ENCODE peak calls at places on chromosomes 11 and 22, in six cellular contexts. X, B, J, H, C and F are unnamed samples.

GRCh38 chr11:63920870-63921417 is 4.0 kb upstream of the RCOR2 start:
- DNase-seq in C (no peak), B (no peak), H (no peak), X (no peak), J (no peak), F (no peak)

GRCh38 chr11:118619444-118620205 is 12.2 kb downstream of the PHLDB1 start:
- DNase-seq in H (peak; percentile 93), C (no peak), B (peak; percentile 54), X (no peak), J (no peak), F (peak; percentile 96)

GRCh38 chr11:104467414-104467813 is 303.5 kb upstream of the PDGFD start:
- DNase-seq in C (no peak), B (no peak), X (no peak), J (no peak), H (no peak), F (no peak)

GRCh38 chr11:126419801-126420729 is 64.6 kb downstream of the ST3GAL4 start:
- DNase-seq in C (no peak), J (no peak), X (no peak), B (no peak), H (no peak), F (no peak)

GRCh38 chr11:2928605-2929510 is at the start of gene PHLDA2:
- DNase-seq in B (peak; percentile 78), C (peak; percentile 66), H (peak; percentile 48), J (no peak), X (no peak), F (no peak)

GRCh38 chr22:49972163-49973017 is 11.8 kb downstream of the PIM3 start:
- DNase-seq in X (no peak), H (no peak), B (no peak), J (peak; percentile 38), C (no peak), F (no peak)

GRCh38 chr11:1240771-1241170 is 17.9 kb downstream of the MUC5B start:
- DNase-seq in B (no peak), H (no peak), X (no peak), C (no peak), J (no peak), F (no peak)

GRCh38 chr22:22201185-22201924 is 43.2 kb upstream of the VPREB1 start:
- DNase-seq in H (peak; percentile 21), C (peak; percentile 71), J (no peak), X (no peak), B (no peak), F (no peak)

GRCh38 chr11:130897262-130898182 is 18.8 kb downstream of the SNX19 start:
- DNase-seq in C (no peak), X (no peak), B (peak; percentile 65), H (peak; percentile 96), J (peak; percentile 81), F (no peak)

GRCh38 chr11:47980093-47980906 is at the start of gene PTPRJ:
- DNase-seq in H (no peak), C (peak; percentile 74), X (peak; percentile 72), B (peak; percentile 54), J (peak; percentile 34), F (no peak)

GRCh38 chr11:2818503-2818902 is 67.1 kb downstream of the CDKN1C start:
- DNase-seq in H (no peak), B (no peak), J (no peak), X (no peak), C (no peak), F (no peak)

GRCh38 chr22:49955581-49956417 is 4.8 kb upstream of the PIM3 start:
- DNase-seq in H (no peak), B (no peak), J (no peak), C (no peak), X (no peak), F (no peak)

GRCh38 chr11:92382311-92382710 is 157.7 kb downstream of the FAT3 start:
- DNase-seq in C (no peak), B (no peak), X (no peak), J (no peak), H (no peak), F (no peak)

GRCh38 chr11:47467372-47467771 is 18.4 kb upstream of the RAPSN start:
- DNase-seq in C (no peak), J (no peak), H (no peak), B (no peak), X (no peak), F (no peak)

GRCh38 chr11:4511267-4511666 is 28.8 kb downstream of the OR52K1 start:
- DNase-seq in H (no peak), X (no peak), B (no peak), C (no peak), J (peak; percentile 25), F (no peak)

GRCh38 chr11:62431171-62431895 is 12.5 kb downstream of the SCGB1A1 start:
- DNase-seq in X (no peak), B (no peak), H (peak; percentile 69), J (no peak), C (no peak), F (no peak)

GRCh38 chr11:62552465-62552782 is 5.8 kb upstream of the AHNAK start:
- DNase-seq in J (no peak), C (no peak), B (no peak), H (no peak), X (no peak), F (peak; percentile 62)

GRCh38 chr11:2092956-2093412 is 46.2 kb downstream of the IGF2 start:
- DNase-seq in X (peak; percentile 66), B (peak; percentile 86), H (no peak), C (no peak), J (no peak), F (no peak)